ENCODE peak calls at places on chromosomes 6 and 20, in six cellular contexts. One of them, this sample, is unnamed.

GRCh38 chr20:25281541-25281991 is 33.7 kb downstream of the PYGB start:
- DNase-seq in left lung: peak; percentile 36
- DNase-seq in stimulated activated CD8-positive, alpha-beta memory T cell treated with anti-CD3 and anti-CD28 coated beads, Interleukin-15, amount 100 ng/mL, for 48 hours: no peak
- DNase-seq in activated CD8-positive, alpha-beta T cell treated with anti-CD3 and anti-CD28 coated beads for 36 hours: no peak
- DNase-seq in COR-L47: peak; percentile 46
- DNase-seq in cardiac muscle cell: no peak
- DNase-seq in this sample: peak; percentile 36

GRCh38 chr6:17081273-17081672 is 20.6 kb upstream of the STMND1 start:
- DNase-seq in left lung: no peak
- DNase-seq in stimulated activated CD8-positive, alpha-beta memory T cell treated with anti-CD3 and anti-CD28 coated beads, Interleukin-15, amount 100 ng/mL, for 48 hours: no peak
- DNase-seq in activated CD8-positive, alpha-beta T cell treated with anti-CD3 and anti-CD28 coated beads for 36 hours: no peak
- DNase-seq in COR-L47: no peak
- DNase-seq in cardiac muscle cell: no peak
- DNase-seq in this sample: no peak

GRCh38 chr20:9255171-9255570 is 186.3 kb downstream of the PLCB4 start:
- DNase-seq in left lung: no peak
- DNase-seq in stimulated activated CD8-positive, alpha-beta memory T cell treated with anti-CD3 and anti-CD28 coated beads, Interleukin-15, amount 100 ng/mL, for 48 hours: no peak
- DNase-seq in activated CD8-positive, alpha-beta T cell treated with anti-CD3 and anti-CD28 coated beads for 36 hours: no peak
- DNase-seq in COR-L47: no peak
- DNase-seq in cardiac muscle cell: no peak
- DNase-seq in this sample: no peak

GRCh38 chr6:28167068-28167467 is 25.4 kb downstream of the ZKSCAN8 start:
- DNase-seq in left lung: no peak
- DNase-seq in stimulated activated CD8-positive, alpha-beta memory T cell treated with anti-CD3 and anti-CD28 coated beads, Interleukin-15, amount 100 ng/mL, for 48 hours: no peak
- DNase-seq in activated CD8-positive, alpha-beta T cell treated with anti-CD3 and anti-CD28 coated beads for 36 hours: no peak
- DNase-seq in COR-L47: no peak
- DNase-seq in cardiac muscle cell: no peak
- DNase-seq in this sample: no peak

GRCh38 chr20:32968833-32969241 is 35.4 kb downstream of the SUN5 start:
- DNase-seq in left lung: no peak
- DNase-seq in stimulated activated CD8-positive, alpha-beta memory T cell treated with anti-CD3 and anti-CD28 coated beads, Interleukin-15, amount 100 ng/mL, for 48 hours: no peak
- DNase-seq in activated CD8-positive, alpha-beta T cell treated with anti-CD3 and anti-CD28 coated beads for 36 hours: peak; percentile 71
- DNase-seq in COR-L47: no peak
- DNase-seq in cardiac muscle cell: no peak
- DNase-seq in this sample: no peak

GRCh38 chr6:125507987-125508655 is 206.4 kb upstream of the HDDC2 start:
- DNase-seq in left lung: no peak
- DNase-seq in stimulated activated CD8-positive, alpha-beta memory T cell treated with anti-CD3 and anti-CD28 coated beads, Interleukin-15, amount 100 ng/mL, for 48 hours: no peak
- DNase-seq in activated CD8-positive, alpha-beta T cell treated with anti-CD3 and anti-CD28 coated beads for 36 hours: no peak
- DNase-seq in COR-L47: peak; percentile 53
- DNase-seq in cardiac muscle cell: no peak
- DNase-seq in this sample: no peak

GRCh38 chr20:51725584-51726176 is 42.5 kb downstream of the ATP9A start:
- DNase-seq in left lung: no peak
- DNase-seq in stimulated activated CD8-positive, alpha-beta memory T cell treated with anti-CD3 and anti-CD28 coated beads, Interleukin-15, amount 100 ng/mL, for 48 hours: no peak
- DNase-seq in activated CD8-positive, alpha-beta T cell treated with anti-CD3 and anti-CD28 coated beads for 36 hours: no peak
- DNase-seq in COR-L47: no peak
- DNase-seq in cardiac muscle cell: no peak
- DNase-seq in this sample: no peak

GRCh38 chr6:2850480-2851150 is 9.0 kb upstream of the SERPINB1 start:
- DNase-seq in left lung: no peak
- DNase-seq in stimulated activated CD8-positive, alpha-beta memory T cell treated with anti-CD3 and anti-CD28 coated beads, Interleukin-15, amount 100 ng/mL, for 48 hours: no peak
- DNase-seq in activated CD8-positive, alpha-beta T cell treated with anti-CD3 and anti-CD28 coated beads for 36 hours: no peak
- DNase-seq in COR-L47: no peak
- DNase-seq in cardiac muscle cell: peak; percentile 48
- DNase-seq in this sample: no peak

GRCh38 chr20:19835533-19836222 is 77.6 kb downstream of the RIN2 start:
- DNase-seq in left lung: no peak
- DNase-seq in stimulated activated CD8-positive, alpha-beta memory T cell treated with anti-CD3 and anti-CD28 coated beads, Interleukin-15, amount 100 ng/mL, for 48 hours: no peak
- DNase-seq in activated CD8-positive, alpha-beta T cell treated with anti-CD3 and anti-CD28 coated beads for 36 hours: no peak
- DNase-seq in COR-L47: no peak
- DNase-seq in cardiac muscle cell: peak; percentile 66
- DNase-seq in this sample: no peak

GRCh38 chr6:142737368-142738060 is 207.5 kb downstream of the HIVEP2 start:
- DNase-seq in left lung: no peak
- DNase-seq in stimulated activated CD8-positive, alpha-beta memory T cell treated with anti-CD3 and anti-CD28 coated beads, Interleukin-15, amount 100 ng/mL, for 48 hours: no peak
- DNase-seq in activated CD8-positive, alpha-beta T cell treated with anti-CD3 and anti-CD28 coated beads for 36 hours: no peak
- DNase-seq in COR-L47: no peak
- DNase-seq in cardiac muscle cell: no peak
- DNase-seq in this sample: no peak

GRCh38 chr6:75579951-75580350 is 21.7 kb upstream of the SENP6 start:
- DNase-seq in left lung: no peak
- DNase-seq in stimulated activated CD8-positive, alpha-beta memory T cell treated with anti-CD3 and anti-CD28 coated beads, Interleukin-15, amount 100 ng/mL, for 48 hours: no peak
- DNase-seq in activated CD8-positive, alpha-beta T cell treated with anti-CD3 and anti-CD28 coated beads for 36 hours: no peak
- DNase-seq in COR-L47: no peak
- DNase-seq in cardiac muscle cell: no peak
- DNase-seq in this sample: no peak

GRCh38 chr6:138815797-138816528 is 20.1 kb downstream of the ECT2L start:
- DNase-seq in left lung: no peak
- DNase-seq in stimulated activated CD8-positive, alpha-beta memory T cell treated with anti-CD3 and anti-CD28 coated beads, Interleukin-15, amount 100 ng/mL, for 48 hours: no peak
- DNase-seq in activated CD8-positive, alpha-beta T cell treated with anti-CD3 and anti-CD28 coated beads for 36 hours: no peak
- DNase-seq in COR-L47: peak; percentile 35
- DNase-seq in cardiac muscle cell: peak; percentile 61
- DNase-seq in this sample: no peak

GRCh38 chr20:48076772-48077171 is 291.5 kb upstream of the SULF2 start:
- DNase-seq in left lung: no peak
- DNase-seq in stimulated activated CD8-positive, alpha-beta memory T cell treated with anti-CD3 and anti-CD28 coated beads, Interleukin-15, amount 100 ng/mL, for 48 hours: no peak
- DNase-seq in activated CD8-positive, alpha-beta T cell treated with anti-CD3 and anti-CD28 coated beads for 36 hours: no peak
- DNase-seq in COR-L47: no peak
- DNase-seq in cardiac muscle cell: no peak
- DNase-seq in this sample: no peak